ENCODE peak calls at places on chromosomes 4 and X, in nine cellular contexts. D, S, T, U, O, W, Y, X and P are unnamed samples.

GRCh38 chr4:6582889-6583504 is 8.0 kb downstream of the MAN2B2 start:
- DNase-seq in S (peak; percentile 17), Y (no peak), W (no peak), U (no peak), D (peak; percentile 33), T (no peak), X (peak; percentile 56), O (no peak), P (no peak)

GRCh38 chr4:53943345-53944085 is 120.9 kb downstream of the CHIC2 start:
- DNase-seq in D (no peak), U (no peak), Y (no peak), T (no peak), S (peak; percentile 73), O (no peak), X (no peak), W (no peak), P (peak; percentile 24)

GRCh38 chrX:51905711-51906110 is 12.3 kb downstream of the MAGED1 start:
- DNase-seq in T (no peak), O (no peak), S (no peak), Y (no peak), D (no peak), W (no peak), X (no peak), U (no peak), P (no peak)

GRCh38 chr4:17232575-17233253 is 279.2 kb downstream of the QDPR start:
- DNase-seq in X (no peak), U (no peak), T (no peak), Y (no peak), D (no peak), O (peak; percentile 68), S (peak; percentile 65), W (peak; percentile 53), P (no peak)

GRCh38 chr4:16692021-16692420 is 206.4 kb downstream of the LDB2 start:
- DNase-seq in T (no peak), W (no peak), X (no peak), U (no peak), O (no peak), Y (no peak), D (no peak), S (no peak), P (no peak)

GRCh38 chr4:84750260-84750955 is 167.5 kb downstream of the CDS1 start:
- DNase-seq in S (peak; percentile 52), Y (no peak), T (no peak), W (peak; percentile 7), O (no peak), X (no peak), D (no peak), U (no peak), P (peak; percentile 1)

GRCh38 chr4:147539959-147540358 is 59.1 kb downstream of the EDNRA start:
- DNase-seq in D (no peak), O (no peak), U (no peak), T (no peak), Y (no peak), X (no peak), W (no peak), S (no peak), P (no peak)

GRCh38 chr4:189305500-189305899 is 635.2 kb upstream of the FRG1 start:
- DNase-seq in W (no peak), Y (no peak), D (no peak), T (no peak), X (no peak), O (no peak), U (no peak), S (no peak), P (no peak)

GRCh38 chr4:151804821-151805220 is 44.0 kb upstream of the GATB start:
- DNase-seq in O (no peak), S (no peak), U (no peak), X (no peak), Y (no peak), D (no peak), W (no peak), T (no peak), P (no peak)

GRCh38 chr4:151797853-151798252 is 37.0 kb upstream of the GATB start:
- DNase-seq in S (no peak), W (no peak), Y (no peak), X (no peak), D (no peak), T (no peak), O (no peak), U (no peak), P (no peak)

GRCh38 chr4:151799417-151800030 is 38.7 kb upstream of the GATB start:
- DNase-seq in W (no peak), U (no peak), T (no peak), O (no peak), X (no peak), S (no peak), Y (no peak), D (no peak), P (no peak)

GRCh38 chr4:151798678-151799416 is 38.0 kb upstream of the GATB start:
- DNase-seq in T (no peak), X (no peak), O (no peak), U (no peak), S (no peak), W (no peak), Y (no peak), D (no peak), P (no peak)

DNA sequence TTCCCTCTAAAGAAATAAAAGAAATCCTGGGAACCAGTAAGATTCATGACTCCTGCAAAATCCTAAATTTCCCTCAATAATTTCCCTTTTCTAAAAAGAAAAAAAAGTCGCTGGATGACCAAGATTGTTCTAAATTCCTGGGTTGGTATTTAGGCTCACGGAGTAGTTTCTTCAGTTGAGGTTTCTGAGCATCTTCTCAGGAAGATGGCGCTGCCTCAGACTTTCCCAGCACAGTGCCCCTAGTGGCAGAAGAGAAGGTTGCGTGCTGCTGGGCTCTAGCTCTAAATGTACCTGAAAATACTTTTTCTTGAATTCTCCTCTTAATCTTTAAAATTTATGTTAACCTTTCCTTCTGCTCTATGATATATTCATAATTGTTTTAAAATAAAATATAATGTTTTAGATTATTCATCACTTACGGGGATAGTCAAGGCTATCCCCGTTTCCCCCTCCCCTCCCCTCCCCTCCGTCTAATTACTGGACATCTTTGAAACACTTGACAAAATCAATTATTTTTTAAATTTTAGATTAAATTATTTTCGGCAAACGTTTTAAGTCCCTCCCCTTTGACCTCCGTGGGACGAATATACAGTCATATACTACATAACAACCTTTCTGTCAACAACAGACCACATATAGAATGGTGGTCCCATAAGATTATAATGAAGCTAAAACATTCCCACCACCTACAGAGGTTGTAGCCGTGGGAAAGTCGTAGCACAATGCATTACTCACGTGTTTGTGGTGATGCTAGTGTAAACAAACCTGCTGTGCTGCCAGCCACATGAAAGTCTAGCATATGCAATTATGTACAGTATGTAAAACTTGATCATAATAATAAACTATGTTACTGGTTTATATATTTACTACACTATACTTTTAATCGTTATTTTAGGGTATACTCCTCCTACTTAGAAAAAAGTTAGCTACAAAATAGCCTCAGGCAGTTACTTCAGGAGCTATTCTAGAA is 41.0 kb upstream of the GATB start:
- DNase-seq in U (peak; percentile 44), D (no peak), Y (no peak), T (no peak), X (peak; percentile 66), W (peak; percentile 33), O (no peak), S (peak; percentile 44), P (peak; percentile 46)
- TF ChIP-seq CTCF in U (peak; percentile 45), D (peak; percentile 84), Y (peak; percentile 86), T (peak; percentile 72), X (peak; percentile 94), W (peak; percentile 88), O (peak; percentile 24), S (peak; percentile 69), P (peak; percentile 68)

DNA sequence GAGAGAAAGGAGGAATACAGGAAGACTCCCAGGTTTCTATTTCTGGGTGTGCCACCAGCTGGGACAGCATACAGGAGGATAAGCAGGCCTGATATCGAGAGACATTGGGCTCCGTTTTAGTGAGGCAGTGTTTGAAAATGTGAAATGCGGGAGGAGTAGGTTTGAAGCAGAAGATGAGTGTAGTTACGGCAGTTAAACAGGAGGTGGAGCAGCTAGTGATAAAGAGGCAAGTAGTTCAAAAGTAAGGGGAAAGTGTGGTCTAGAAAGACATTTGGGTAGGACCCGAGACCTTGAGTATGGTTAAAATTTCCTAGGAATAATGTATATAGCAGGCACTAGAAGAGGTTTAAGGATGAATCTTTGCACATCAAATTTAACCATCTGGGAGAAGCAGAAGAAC is 42.4 kb downstream of the DCUN1D4 start:
- DNase-seq in O (no peak), Y (no peak), X (no peak), W (no peak), S (peak; percentile 38), D (no peak), T (no peak), U (no peak), P (peak; percentile 5)
- TF ChIP-seq CTCF in O (peak; percentile 9), Y (peak; percentile 31), X (peak; percentile 28), W (peak; percentile 49), S (peak; percentile 63), D (no peak), T (peak; percentile 40), U (no peak), P (peak; percentile 20)

GRCh38 chrX:65741823-65742222 is 74.4 kb downstream of the MSN start:
- DNase-seq in X (no peak), W (no peak), U (no peak), O (no peak), D (no peak), T (no peak), Y (no peak), S (no peak), P (no peak)

GRCh38 chrX:65745427-65745826 is 78.0 kb downstream of the MSN start:
- DNase-seq in W (no peak), T (no peak), U (no peak), O (no peak), S (no peak), D (no peak), Y (no peak), X (no peak), P (no peak)

GRCh38 chrX:65750674-65751469 is 83.4 kb downstream of the MSN start:
- DNase-seq in X (no peak), D (no peak), S (peak; percentile 12), O (no peak), T (no peak), U (no peak), W (no peak), Y (no peak), P (no peak)

GRCh38 chrX:65744965-65745364 is 77.5 kb downstream of the MSN start:
- DNase-seq in D (no peak), Y (no peak), S (peak; percentile 44), X (no peak), O (no peak), U (no peak), W (no peak), T (no peak), P (peak; percentile 27)

DNA sequence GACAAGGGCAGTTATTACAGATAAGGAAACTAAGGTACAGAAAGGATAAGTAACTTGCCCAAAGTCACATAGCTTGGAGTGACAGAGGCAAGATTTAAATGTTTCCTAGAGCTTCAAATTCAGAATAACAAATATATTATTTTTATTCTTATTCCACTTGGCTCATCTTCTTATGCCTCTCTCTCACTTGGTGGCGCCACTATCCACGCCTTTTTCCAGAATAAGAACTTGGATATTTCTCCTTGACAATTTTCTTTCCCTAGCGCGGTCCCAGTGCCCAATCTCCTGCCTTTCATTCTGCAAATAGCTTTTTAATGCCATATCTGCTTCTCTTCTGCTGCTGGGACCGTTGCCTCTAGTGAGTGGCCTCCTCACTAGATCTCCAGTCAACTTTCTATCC is 78.5 kb downstream of the MSN start:
- DNase-seq in Y (no peak), D (no peak), S (no peak), U (no peak), X (no peak), T (no peak), O (no peak), W (no peak), P (no peak)
- TF ChIP-seq CTCF in Y (peak; percentile 37), D (no peak), S (no peak), U (no peak), X (no peak), T (peak; percentile 40), O (no peak), W (no peak), P (no peak)

DNA sequence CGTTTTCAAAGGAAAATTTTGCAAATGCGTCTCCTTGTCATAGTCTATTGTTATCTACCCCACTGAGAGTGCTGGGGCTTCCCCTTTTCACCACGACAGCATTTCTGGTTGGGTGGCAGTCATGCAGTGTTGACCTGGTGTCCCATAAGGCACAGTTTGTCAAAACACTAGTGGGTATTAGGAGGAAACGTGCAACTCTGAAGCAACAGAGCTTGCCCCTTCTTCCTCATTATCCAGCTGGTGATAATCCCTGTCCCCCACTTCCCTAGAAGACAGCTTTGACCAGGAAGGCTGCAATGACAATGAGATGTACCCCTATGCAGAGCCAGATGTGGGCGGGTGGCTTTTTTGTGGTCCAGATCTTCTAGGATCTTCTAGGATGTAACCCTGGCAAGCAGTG is 1.8 kb downstream of the TBC1D1 start:
- DNase-seq in X (no peak), W (no peak), S (no peak), D (no peak), U (no peak), T (no peak), Y (no peak), O (no peak), P (no peak)
- TF ChIP-seq CTCF in X (no peak), W (no peak), S (no peak), D (no peak), U (no peak), T (no peak), Y (no peak), O (no peak), P (no peak)